ENCODE peak calls at places on chromosome 6, in eight cellular contexts. One of them, this sample, is unnamed. For H3K9me2, the result is how much of the 10 kb centered on the place peaks cover.

GRCh38 chr6:168181316-168181715 is 102.3 kb upstream of the FRMD1 start:
- DNase-seq in GM23248: no peak
- DNase-seq in SK-N-SH: no peak
- DNase-seq in HCT116: no peak
- DNase-seq in MM.1S: no peak
- DNase-seq in PC-3: no peak
- DNase-seq in hepatocyte: no peak
- DNase-seq in GM23338: no peak
- DNase-seq in this sample: no peak

GRCh38 chr6:149008741-149009140 is 261.9 kb downstream of the UST start:
- DNase-seq in HCT116: no peak
- DNase-seq in PC-3: no peak
- DNase-seq in SK-N-SH: no peak
- DNase-seq in MM.1S: no peak
- DNase-seq in GM23248: no peak
- DNase-seq in GM23338: no peak
- DNase-seq in hepatocyte: no peak
- DNase-seq in this sample: no peak

GRCh38 chr6:52499026-52499425 is 77.8 kb downstream of the TRAM2 start:
- DNase-seq in MM.1S: peak
- DNase-seq in SK-N-SH: no peak
- DNase-seq in hepatocyte: no peak
- DNase-seq in GM23338: peak
- DNase-seq in PC-3: no peak
- DNase-seq in GM23248: peak
- DNase-seq in HCT116: no peak
- DNase-seq in this sample: peak

GRCh38 chr6:157649311-157650260 is 173.5 kb upstream of the SNX9 start:
- DNase-seq in MM.1S: no peak
- DNase-seq in GM23248: no peak
- DNase-seq in PC-3: no peak
- DNase-seq in SK-N-SH: peak
- DNase-seq in GM23338: no peak
- DNase-seq in HCT116: no peak
- DNase-seq in hepatocyte: no peak
- DNase-seq in this sample: no peak

GRCh38 chr6:53707108-53707897 is 41.7 kb upstream of the KLHL31 start:
- DNase-seq in SK-N-SH: no peak
- DNase-seq in hepatocyte: no peak
- DNase-seq in PC-3: no peak
- DNase-seq in GM23338: no peak
- DNase-seq in HCT116: no peak
- DNase-seq in MM.1S: no peak
- DNase-seq in GM23248: no peak
- DNase-seq in this sample: no peak

GRCh38 chr6:75691012-75691411 is 58.0 kb upstream of the MYO6 start:
- DNase-seq in PC-3: peak
- DNase-seq in MM.1S: no peak
- DNase-seq in HCT116: peak
- DNase-seq in GM23248: peak
- DNase-seq in SK-N-SH: no peak
- DNase-seq in hepatocyte: no peak
- DNase-seq in GM23338: no peak
- DNase-seq in this sample: no peak

GRCh38 chr6:149458196-149458595 is 26.6 kb downstream of the ZC3H12D start:
- DNase-seq in GM23338: no peak
- DNase-seq in SK-N-SH: no peak
- DNase-seq in MM.1S: no peak
- DNase-seq in GM23248: peak
- DNase-seq in HCT116: no peak
- DNase-seq in PC-3: no peak
- DNase-seq in hepatocyte: no peak
- DNase-seq in this sample: no peak

GRCh38 chr6:158642097-158642601 is 2.4 kb downstream of the DYNLT1 start:
- DNase-seq in hepatocyte: peak
- DNase-seq in GM23338: no peak
- DNase-seq in PC-3: peak
- DNase-seq in GM23248: peak
- DNase-seq in HCT116: no peak
- DNase-seq in MM.1S: no peak
- DNase-seq in SK-N-SH: no peak
- DNase-seq in this sample: no peak

GRCh38 chr6:137496909-137497721 is 2.9 kb upstream of the OLIG3 start:
- DNase-seq in GM23338: peak
- DNase-seq in GM23248: no peak
- DNase-seq in PC-3: no peak
- DNase-seq in hepatocyte: no peak
- DNase-seq in SK-N-SH: no peak
- DNase-seq in HCT116: no peak
- DNase-seq in MM.1S: no peak
- DNase-seq in this sample: no peak

GRCh38 chr6:41733707-41734665 is 1.4 kb downstream of the TFEB start:
- DNase-seq in GM23338: peak
- DNase-seq in PC-3: peak
- DNase-seq in hepatocyte: peak
- DNase-seq in GM23248: peak
- DNase-seq in MM.1S: peak
- DNase-seq in SK-N-SH: peak
- DNase-seq in HCT116: peak
- DNase-seq in this sample: peak

GRCh38 chr6:86031713-86032112 is 389.0 kb upstream of the SYNCRIP start:
- DNase-seq in hepatocyte: no peak
- DNase-seq in GM23338: no peak
- DNase-seq in PC-3: no peak
- DNase-seq in GM23248: no peak
- DNase-seq in HCT116: no peak
- DNase-seq in MM.1S: no peak
- DNase-seq in SK-N-SH: no peak
- DNase-seq in this sample: no peak

GRCh38 chr6:18343741-18344140 is 43.4 kb upstream of the RNF144B start:
- DNase-seq in PC-3: peak
- DNase-seq in MM.1S: no peak
- DNase-seq in GM23338: no peak
- DNase-seq in SK-N-SH: no peak
- DNase-seq in GM23248: peak
- DNase-seq in hepatocyte: no peak
- DNase-seq in HCT116: no peak
- DNase-seq in this sample: no peak

GRCh38 chr6:15769471-15770088 is 106.8 kb upstream of the DTNBP1 start:
- DNase-seq in HCT116: no peak
- DNase-seq in GM23248: peak
- DNase-seq in GM23338: no peak
- DNase-seq in MM.1S: no peak
- DNase-seq in SK-N-SH: no peak
- DNase-seq in hepatocyte: no peak
- DNase-seq in PC-3: peak
- DNase-seq in this sample: no peak

GRCh38 chr6:52675372-52675771 is 4.5 kb downstream of the TMEM14A start:
- DNase-seq in SK-N-SH: no peak
- DNase-seq in HCT116: no peak
- DNase-seq in MM.1S: no peak
- DNase-seq in GM23248: no peak
- DNase-seq in hepatocyte: no peak
- DNase-seq in GM23338: peak
- DNase-seq in PC-3: no peak
- DNase-seq in this sample: no peak

GRCh38 chr6:53119772-53120409 is 28.8 kb downstream of the GCM1 start:
- DNase-seq in hepatocyte: peak
- DNase-seq in SK-N-SH: no peak
- DNase-seq in PC-3: peak
- DNase-seq in HCT116: peak
- DNase-seq in GM23248: peak
- DNase-seq in GM23338: peak
- DNase-seq in MM.1S: no peak
- DNase-seq in this sample: no peak

GRCh38 chr6:99473730-99474129 is 41.5 kb downstream of the USP45 start:
- DNase-seq in SK-N-SH: no peak
- DNase-seq in PC-3: no peak
- DNase-seq in MM.1S: no peak
- DNase-seq in GM23248: no peak
- DNase-seq in HCT116: no peak
- DNase-seq in hepatocyte: no peak
- DNase-seq in GM23338: no peak
- DNase-seq in this sample: no peak

GRCh38 chr6:112150363-112150762 is 63.0 kb downstream of the FAM229B start:
- DNase-seq in SK-N-SH: no peak
- DNase-seq in HCT116: no peak
- DNase-seq in GM23338: no peak
- DNase-seq in hepatocyte: peak
- DNase-seq in PC-3: no peak
- DNase-seq in MM.1S: no peak
- DNase-seq in GM23248: peak
- DNase-seq in this sample: no peak

GRCh38 chr6:6491761-6492160 is 96.8 kb upstream of the LY86 start:
- DNase-seq in MM.1S: no peak
- DNase-seq in hepatocyte: no peak
- DNase-seq in GM23248: no peak
- DNase-seq in SK-N-SH: no peak
- DNase-seq in GM23338: no peak
- DNase-seq in HCT116: no peak
- DNase-seq in PC-3: no peak
- DNase-seq in this sample: no peak

GRCh38 chr6:147384029-147384428 is 124.5 kb upstream of the SAMD5 start:
- DNase-seq in GM23338: no peak
- DNase-seq in GM23248: no peak
- DNase-seq in hepatocyte: no peak
- DNase-seq in MM.1S: peak
- DNase-seq in SK-N-SH: no peak
- DNase-seq in HCT116: no peak
- DNase-seq in PC-3: no peak
- DNase-seq in this sample: no peak

GRCh38 chr6:118722820-118723526 is 71.6 kb upstream of the CEP85L start:
- DNase-seq in GM23248: peak
- DNase-seq in GM23338: no peak
- DNase-seq in MM.1S: no peak
- DNase-seq in HCT116: no peak
- DNase-seq in PC-3: peak
- DNase-seq in SK-N-SH: no peak
- DNase-seq in hepatocyte: no peak
- DNase-seq in this sample: no peak

GRCh38 chr6:17289491-17290106 is 8.4 kb downstream of the RBM24 start:
- DNase-seq in SK-N-SH: no peak
- DNase-seq in HCT116: no peak
- DNase-seq in PC-3: no peak
- DNase-seq in GM23248: peak
- DNase-seq in hepatocyte: peak
- DNase-seq in MM.1S: no peak
- DNase-seq in GM23338: no peak
- DNase-seq in this sample: no peak

GRCh38 chr6:81966968-81967367 is 214.5 kb upstream of the TENT5A start:
- DNase-seq in GM23248: no peak
- DNase-seq in SK-N-SH: no peak
- DNase-seq in GM23338: no peak
- DNase-seq in HCT116: no peak
- DNase-seq in PC-3: no peak
- DNase-seq in hepatocyte: no peak
- DNase-seq in MM.1S: no peak
- DNase-seq in this sample: no peak
- H3K9me2 ChIP-seq in GM23248: under half
- H3K9me2 ChIP-seq in SK-N-SH: under half
- H3K9me2 ChIP-seq in GM23338: under half
- H3K9me2 ChIP-seq in HCT116: under half
- H3K9me2 ChIP-seq in PC-3: under half
- H3K9me2 ChIP-seq in hepatocyte: under half
- H3K9me2 ChIP-seq in MM.1S: under half
- H3K9me2 ChIP-seq in this sample: under half

DNA sequence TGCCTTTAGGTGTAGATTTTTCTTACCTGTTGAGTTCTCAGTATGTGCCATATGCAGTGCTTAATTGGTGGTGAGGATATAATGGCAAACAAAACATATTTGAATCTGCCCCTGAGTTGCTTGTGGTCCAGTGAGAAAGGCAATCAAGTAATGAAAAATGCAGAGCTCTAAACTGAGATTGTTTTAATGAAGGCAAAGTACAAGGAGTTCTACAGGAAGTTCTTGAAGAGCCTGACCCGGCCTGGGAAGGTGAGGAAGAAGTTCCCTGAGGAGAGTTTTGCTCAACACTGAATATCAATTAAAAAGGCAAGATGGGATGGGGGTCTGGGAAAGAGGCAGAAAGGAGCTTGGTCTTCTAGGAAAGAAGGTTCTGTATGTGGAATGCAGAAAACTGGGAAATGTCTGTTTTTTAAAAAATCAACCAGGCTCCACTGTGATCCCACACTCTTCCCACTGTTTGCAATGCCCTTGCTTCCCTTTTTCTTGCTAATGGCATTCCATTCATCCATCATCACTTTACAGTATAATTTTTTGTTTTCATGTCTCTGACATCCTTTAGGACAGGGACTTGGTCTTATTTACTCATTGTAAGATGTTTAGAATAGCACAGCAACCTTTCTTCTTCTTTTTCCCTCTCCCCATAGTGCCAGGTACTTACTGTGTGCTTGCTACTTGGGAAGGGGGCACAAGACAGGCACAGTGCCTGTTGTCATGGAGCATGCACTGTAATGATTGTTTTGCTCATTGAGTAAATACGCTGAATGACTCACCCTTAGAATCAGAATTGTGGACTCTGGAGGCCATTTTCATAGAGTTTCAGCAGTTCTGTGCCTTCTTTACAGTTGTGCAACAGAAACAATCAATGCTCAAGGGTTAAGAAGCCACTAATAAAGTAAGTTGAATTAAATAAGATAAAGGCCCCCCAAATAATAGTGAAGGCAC is 64.3 kb downstream of the ANKS1A start:
- DNase-seq in SK-N-SH: no peak
- DNase-seq in hepatocyte: peak
- DNase-seq in HCT116: peak
- DNase-seq in MM.1S: no peak
- DNase-seq in PC-3: peak
- DNase-seq in GM23338: no peak
- DNase-seq in GM23248: peak
- DNase-seq in this sample: no peak
- TF ChIP-seq EZH2phosphoT487 in SK-N-SH: no peak
- TF ChIP-seq EZH2phosphoT487 in hepatocyte: no peak
- TF ChIP-seq EZH2phosphoT487 in HCT116: no peak
- TF ChIP-seq EZH2phosphoT487 in MM.1S: no peak
- TF ChIP-seq EZH2phosphoT487 in PC-3: no peak
- TF ChIP-seq EZH2phosphoT487 in GM23338: no peak
- TF ChIP-seq EZH2phosphoT487 in GM23248: no peak
- TF ChIP-seq EZH2phosphoT487 in this sample: no peak

GRCh38 chr6:106439459-106439858 is 78.9 kb downstream of the CRYBG1 start:
- DNase-seq in PC-3: peak
- DNase-seq in SK-N-SH: no peak
- DNase-seq in HCT116: no peak
- DNase-seq in GM23248: peak
- DNase-seq in GM23338: no peak
- DNase-seq in MM.1S: no peak
- DNase-seq in hepatocyte: no peak
- DNase-seq in this sample: no peak
- H3K9me2 ChIP-seq in PC-3: under half
- H3K9me2 ChIP-seq in SK-N-SH: under half
- H3K9me2 ChIP-seq in HCT116: under half
- H3K9me2 ChIP-seq in GM23248: under half
- H3K9me2 ChIP-seq in GM23338: under half
- H3K9me2 ChIP-seq in MM.1S: under half
- H3K9me2 ChIP-seq in hepatocyte: under half
- H3K9me2 ChIP-seq in this sample: under half

DNA sequence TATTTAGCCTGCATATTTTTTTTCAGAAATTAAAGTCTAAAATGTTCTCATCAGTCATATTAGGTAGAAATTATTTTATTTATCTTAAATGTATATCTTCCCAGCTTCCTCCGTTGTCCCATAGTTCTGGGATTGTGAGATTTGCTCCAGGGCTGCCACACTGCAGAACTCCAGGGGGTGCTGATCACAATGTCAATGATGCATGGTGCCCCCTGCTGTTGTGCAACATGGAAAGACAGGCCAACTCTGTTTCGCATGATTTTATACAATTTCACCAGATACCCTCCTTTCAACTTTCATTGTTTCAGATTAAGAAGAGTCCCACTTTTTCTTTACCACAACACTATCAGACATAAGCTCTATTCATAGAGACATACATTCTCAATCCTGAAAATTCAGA is 35.9 kb downstream of the ID4 start:
- DNase-seq in HCT116: no peak
- DNase-seq in GM23338: peak
- DNase-seq in PC-3: peak
- DNase-seq in MM.1S: no peak
- DNase-seq in SK-N-SH: peak
- DNase-seq in GM23248: peak
- DNase-seq in hepatocyte: no peak
- DNase-seq in this sample: peak
- TF ChIP-seq EZH2phosphoT487 in HCT116: no peak
- TF ChIP-seq EZH2phosphoT487 in GM23338: no peak
- TF ChIP-seq EZH2phosphoT487 in PC-3: no peak
- TF ChIP-seq EZH2phosphoT487 in MM.1S: no peak
- TF ChIP-seq EZH2phosphoT487 in SK-N-SH: no peak
- TF ChIP-seq EZH2phosphoT487 in GM23248: no peak
- TF ChIP-seq EZH2phosphoT487 in hepatocyte: no peak
- TF ChIP-seq EZH2phosphoT487 in this sample: no peak